ENCODE peak calls at places on chromosomes 12 and 14, in ten cellular contexts. One of them, this sample, is unnamed.
A peak's percentile ranks its signal among the peaks of the same experiment; 100 is the strongest.

GRCh38 chr14:97624985-97625384 is 827.8 kb downstream of the VRK1 start:
- DNase-seq in right atrium auricular region: no peak
- DNase-seq in cardiac muscle cell: no peak
- DNase-seq in lower lobe of right lung: no peak
- DNase-seq in fibroblast of lung: no peak
- DNase-seq in HCT116: no peak
- DNase-seq in left lung: no peak
- DNase-seq in breast epithelium: no peak
- DNase-seq in endodermal cell: no peak
- DNase-seq in spleen: no peak
- DNase-seq in this sample: no peak

GRCh38 chr14:24941719-24942118 is 108.2 kb downstream of the STXBP6 start:
- DNase-seq in HCT116: no peak
- DNase-seq in cardiac muscle cell: no peak
- DNase-seq in lower lobe of right lung: peak; percentile 44
- DNase-seq in right atrium auricular region: no peak
- DNase-seq in breast epithelium: no peak
- DNase-seq in endodermal cell: no peak
- DNase-seq in fibroblast of lung: no peak
- DNase-seq in left lung: no peak
- DNase-seq in spleen: no peak
- DNase-seq in this sample: peak; percentile 72

GRCh38 chr14:23751591-23751990 is 115.4 kb downstream of the DHRS2 start:
- DNase-seq in HCT116: no peak
- DNase-seq in spleen: no peak
- DNase-seq in left lung: no peak
- DNase-seq in right atrium auricular region: no peak
- DNase-seq in breast epithelium: no peak
- DNase-seq in cardiac muscle cell: no peak
- DNase-seq in lower lobe of right lung: no peak
- DNase-seq in endodermal cell: no peak
- DNase-seq in fibroblast of lung: peak; percentile 1
- DNase-seq in this sample: no peak

GRCh38 chr14:24377660-24378059 is 9.7 kb downstream of the NFATC4 start:
- DNase-seq in right atrium auricular region: no peak
- DNase-seq in fibroblast of lung: no peak
- DNase-seq in breast epithelium: peak; percentile 48
- DNase-seq in lower lobe of right lung: no peak
- DNase-seq in spleen: no peak
- DNase-seq in cardiac muscle cell: no peak
- DNase-seq in HCT116: no peak
- DNase-seq in endodermal cell: peak; percentile 55
- DNase-seq in left lung: peak; percentile 59
- DNase-seq in this sample: peak; percentile 40

GRCh38 chr12:82326905-82327503 is 31.2 kb downstream of the CCDC59 start:
- DNase-seq in right atrium auricular region: no peak
- DNase-seq in spleen: no peak
- DNase-seq in left lung: no peak
- DNase-seq in endodermal cell: no peak
- DNase-seq in HCT116: peak; percentile 19
- DNase-seq in lower lobe of right lung: no peak
- DNase-seq in cardiac muscle cell: peak; percentile 45
- DNase-seq in breast epithelium: no peak
- DNase-seq in fibroblast of lung: peak; percentile 13
- DNase-seq in this sample: no peak

GRCh38 chr14:65866906-65867305 is 454.4 kb downstream of the FUT8 start:
- DNase-seq in cardiac muscle cell: peak; percentile 16
- DNase-seq in spleen: no peak
- DNase-seq in HCT116: no peak
- DNase-seq in fibroblast of lung: no peak
- DNase-seq in breast epithelium: no peak
- DNase-seq in left lung: no peak
- DNase-seq in lower lobe of right lung: no peak
- DNase-seq in right atrium auricular region: no peak
- DNase-seq in endodermal cell: no peak
- DNase-seq in this sample: peak; percentile 10

GRCh38 chr12:75209782-75210138 is at the start of gene KCNC2:
- DNase-seq in right atrium auricular region: no peak
- DNase-seq in breast epithelium: no peak
- DNase-seq in lower lobe of right lung: no peak
- DNase-seq in HCT116: no peak
- DNase-seq in endodermal cell: no peak
- DNase-seq in left lung: no peak
- DNase-seq in spleen: no peak
- DNase-seq in fibroblast of lung: no peak
- DNase-seq in cardiac muscle cell: no peak
- DNase-seq in this sample: no peak

GRCh38 chr12:74538491-74539258 is 1.0 kb downstream of the ATXN7L3B start:
- DNase-seq in spleen: peak; percentile 82
- DNase-seq in fibroblast of lung: peak; percentile 11
- DNase-seq in cardiac muscle cell: peak; percentile 8
- DNase-seq in lower lobe of right lung: no peak
- DNase-seq in endodermal cell: no peak
- DNase-seq in left lung: no peak
- DNase-seq in HCT116: no peak
- DNase-seq in right atrium auricular region: no peak
- DNase-seq in breast epithelium: no peak
- DNase-seq in this sample: no peak

GRCh38 chr12:123949118-123949774 is 23.4 kb downstream of the CCDC92 start:
- DNase-seq in spleen: no peak
- DNase-seq in left lung: no peak
- DNase-seq in cardiac muscle cell: no peak
- DNase-seq in fibroblast of lung: peak; percentile 12
- DNase-seq in lower lobe of right lung: no peak
- DNase-seq in breast epithelium: no peak
- DNase-seq in HCT116: no peak
- DNase-seq in right atrium auricular region: no peak
- DNase-seq in endodermal cell: no peak
- DNase-seq in this sample: no peak

GRCh38 chr14:68626386-68626785 is 166.5 kb downstream of the ZFP36L1 start:
- DNase-seq in fibroblast of lung: no peak
- DNase-seq in left lung: no peak
- DNase-seq in HCT116: no peak
- DNase-seq in breast epithelium: no peak
- DNase-seq in right atrium auricular region: no peak
- DNase-seq in cardiac muscle cell: no peak
- DNase-seq in spleen: no peak
- DNase-seq in lower lobe of right lung: no peak
- DNase-seq in endodermal cell: peak; percentile 15
- DNase-seq in this sample: no peak

GRCh38 chr12:67161322-67161918 is 107.7 kb upstream of the CAND1 start:
- DNase-seq in cardiac muscle cell: peak; percentile 53
- DNase-seq in right atrium auricular region: no peak
- DNase-seq in endodermal cell: peak; percentile 82
- DNase-seq in left lung: no peak
- DNase-seq in lower lobe of right lung: no peak
- DNase-seq in spleen: no peak
- DNase-seq in HCT116: no peak
- DNase-seq in breast epithelium: no peak
- DNase-seq in fibroblast of lung: peak; percentile 29
- DNase-seq in this sample: no peak

GRCh38 chr14:78970677-78971076 is 800.5 kb downstream of the NRXN3 start:
- DNase-seq in HCT116: no peak
- DNase-seq in spleen: no peak
- DNase-seq in right atrium auricular region: no peak
- DNase-seq in endodermal cell: no peak
- DNase-seq in cardiac muscle cell: no peak
- DNase-seq in fibroblast of lung: peak; percentile 57
- DNase-seq in lower lobe of right lung: no peak
- DNase-seq in left lung: no peak
- DNase-seq in breast epithelium: no peak
- DNase-seq in this sample: no peak

GRCh38 chr12:108305520-108305919 is 33.6 kb downstream of the CMKLR1 start:
- DNase-seq in breast epithelium: peak; percentile 91
- DNase-seq in endodermal cell: no peak
- DNase-seq in cardiac muscle cell: peak; percentile 86
- DNase-seq in left lung: peak; percentile 87
- DNase-seq in fibroblast of lung: peak; percentile 88
- DNase-seq in right atrium auricular region: peak; percentile 95
- DNase-seq in lower lobe of right lung: peak; percentile 83
- DNase-seq in spleen: peak; percentile 80
- DNase-seq in HCT116: no peak
- DNase-seq in this sample: peak; percentile 75

GRCh38 chr14:100761481-100761880 is 34.8 kb downstream of the DLK1 start:
- DNase-seq in HCT116: peak; percentile 40
- DNase-seq in fibroblast of lung: peak; percentile 92
- DNase-seq in spleen: no peak
- DNase-seq in right atrium auricular region: no peak
- DNase-seq in left lung: no peak
- DNase-seq in lower lobe of right lung: no peak
- DNase-seq in endodermal cell: no peak
- DNase-seq in cardiac muscle cell: peak; percentile 60
- DNase-seq in breast epithelium: no peak
- DNase-seq in this sample: no peak

DNA sequence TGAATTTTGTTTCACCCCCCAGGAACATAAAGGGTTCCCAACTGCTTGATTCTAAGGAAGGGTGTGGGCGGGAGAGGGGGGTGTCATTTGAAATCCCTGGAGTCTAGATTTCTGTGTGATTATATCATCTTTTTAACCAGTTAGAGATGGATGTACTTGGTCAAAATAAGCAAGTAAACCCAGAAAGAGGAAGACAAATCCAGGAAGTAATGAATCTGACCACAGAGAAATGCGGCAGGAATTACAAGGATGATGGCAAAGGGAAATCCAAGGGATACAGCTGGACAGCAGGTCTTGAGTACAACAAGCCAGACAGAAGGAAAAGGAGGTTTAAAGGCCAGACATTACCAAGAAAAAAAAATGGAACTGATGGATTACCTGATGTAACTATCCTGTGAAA is 38.9 kb downstream of the DMAC2L start:
- DNase-seq in breast epithelium: no peak
- DNase-seq in lower lobe of right lung: no peak
- DNase-seq in left lung: no peak
- DNase-seq in HCT116: no peak
- DNase-seq in spleen: no peak
- DNase-seq in endodermal cell: no peak
- DNase-seq in fibroblast of lung: peak; percentile 79
- DNase-seq in cardiac muscle cell: no peak
- DNase-seq in right atrium auricular region: no peak
- DNase-seq in this sample: no peak
- TF ChIP-seq CTCF in breast epithelium: no peak
- TF ChIP-seq CTCF in lower lobe of right lung: no peak
- TF ChIP-seq CTCF in left lung: no peak
- TF ChIP-seq CTCF in HCT116: no peak
- TF ChIP-seq CTCF in spleen: no peak
- TF ChIP-seq CTCF in endodermal cell: no peak
- TF ChIP-seq CTCF in fibroblast of lung: no peak
- TF ChIP-seq CTCF in cardiac muscle cell: no peak
- TF ChIP-seq CTCF in right atrium auricular region: no peak
- TF ChIP-seq CTCF in this sample: no peak

DNA sequence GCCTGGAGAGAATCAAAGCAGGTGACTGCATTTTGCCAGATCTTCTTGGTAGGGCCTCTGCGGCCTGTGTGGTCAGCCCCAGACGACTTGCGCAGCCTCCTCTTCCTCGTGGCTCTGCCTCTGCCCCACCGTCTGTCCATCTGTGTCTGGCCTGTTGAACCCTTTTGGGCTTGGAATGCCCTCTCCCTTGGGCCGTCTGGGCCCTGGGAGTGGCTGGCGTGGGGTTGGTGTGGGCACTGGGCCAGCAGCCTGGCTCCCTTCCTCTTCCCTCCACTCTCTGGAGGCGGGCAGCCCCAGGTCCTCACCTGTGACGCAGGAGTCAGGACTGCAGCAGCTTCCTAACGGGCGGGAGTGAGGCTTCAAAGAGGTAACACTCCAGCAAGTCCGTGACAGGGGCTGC is 9.7 kb upstream of the CCDC197 start:
- DNase-seq in cardiac muscle cell: no peak
- DNase-seq in left lung: no peak
- DNase-seq in spleen: no peak
- DNase-seq in breast epithelium: no peak
- DNase-seq in HCT116: no peak
- DNase-seq in lower lobe of right lung: no peak
- DNase-seq in endodermal cell: no peak
- DNase-seq in right atrium auricular region: no peak
- DNase-seq in fibroblast of lung: no peak
- DNase-seq in this sample: no peak
- H3K4me1 ChIP-seq in cardiac muscle cell: peaks cover 35% of the 10 kb centered on the region
- H3K4me1 ChIP-seq in left lung: no peaks in the 10 kb centered on the region
- H3K4me1 ChIP-seq in spleen: no peaks in the 10 kb centered on the region
- H3K4me1 ChIP-seq in breast epithelium: no peaks in the 10 kb centered on the region
- H3K4me1 ChIP-seq in HCT116: peaks cover 15% of the 10 kb centered on the region
- H3K4me1 ChIP-seq in lower lobe of right lung: no peaks in the 10 kb centered on the region
- H3K4me1 ChIP-seq in endodermal cell: peaks cover 11% of the 10 kb centered on the region
- H3K4me1 ChIP-seq in right atrium auricular region: no peaks in the 10 kb centered on the region
- H3K4me1 ChIP-seq in fibroblast of lung: peaks cover 4% of the 10 kb centered on the region
- H3K4me1 ChIP-seq in this sample: no peaks in the 10 kb centered on the region

DNA sequence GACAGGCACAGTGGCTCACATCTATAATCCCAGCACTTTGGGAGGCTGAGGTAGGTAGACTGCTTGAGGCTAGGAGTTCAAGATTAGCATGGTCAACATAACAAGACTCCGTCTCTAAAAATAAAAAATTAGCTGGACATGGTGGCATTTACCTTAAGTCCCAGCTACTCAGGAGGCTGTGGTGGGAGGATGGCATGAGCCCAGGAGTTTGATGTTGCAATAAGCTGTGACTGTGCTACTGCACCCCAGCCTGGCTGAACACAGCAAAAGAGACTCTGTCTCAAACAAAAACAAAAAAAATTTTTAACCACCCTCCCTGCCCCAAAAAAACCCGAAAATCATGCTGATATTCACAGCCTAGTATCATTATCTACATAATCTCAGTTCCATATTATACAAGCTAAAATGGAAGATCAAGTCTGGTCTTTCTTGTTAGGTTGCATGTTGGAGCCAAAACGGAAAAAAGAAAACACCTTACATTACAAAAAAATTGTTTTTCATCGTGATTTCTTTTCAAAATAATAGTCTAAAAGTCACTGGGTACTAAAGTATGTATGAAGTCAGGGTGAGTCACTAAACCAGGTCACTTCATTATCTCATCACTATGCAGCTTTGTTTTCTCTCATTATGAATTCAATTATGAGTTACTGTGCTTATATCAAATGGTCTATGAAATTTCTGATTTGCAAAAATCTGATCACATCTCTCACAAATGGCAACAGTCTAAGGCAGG is 13.8 kb downstream of the GXYLT1 start:
- DNase-seq in right atrium auricular region: peak; percentile 70
- DNase-seq in spleen: no peak
- DNase-seq in fibroblast of lung: peak; percentile 84
- DNase-seq in endodermal cell: no peak
- DNase-seq in HCT116: no peak
- DNase-seq in left lung: no peak
- DNase-seq in breast epithelium: peak; percentile 50
- DNase-seq in cardiac muscle cell: peak; percentile 70
- DNase-seq in lower lobe of right lung: no peak
- DNase-seq in this sample: no peak
- H3K4me3 ChIP-seq in right atrium auricular region: no peak overlapping the region
- H3K4me3 ChIP-seq in spleen: no peak overlapping the region
- H3K4me3 ChIP-seq in fibroblast of lung: no peak overlapping the region
- H3K4me3 ChIP-seq in endodermal cell: no peak overlapping the region
- H3K4me3 ChIP-seq in HCT116: no peak overlapping the region
- H3K4me3 ChIP-seq in left lung: no peak overlapping the region
- H3K4me3 ChIP-seq in breast epithelium: no peak overlapping the region
- H3K4me3 ChIP-seq in cardiac muscle cell: no peak overlapping the region
- H3K4me3 ChIP-seq in lower lobe of right lung: no peak overlapping the region
- H3K4me3 ChIP-seq in this sample: no peak overlapping the region

DNA sequence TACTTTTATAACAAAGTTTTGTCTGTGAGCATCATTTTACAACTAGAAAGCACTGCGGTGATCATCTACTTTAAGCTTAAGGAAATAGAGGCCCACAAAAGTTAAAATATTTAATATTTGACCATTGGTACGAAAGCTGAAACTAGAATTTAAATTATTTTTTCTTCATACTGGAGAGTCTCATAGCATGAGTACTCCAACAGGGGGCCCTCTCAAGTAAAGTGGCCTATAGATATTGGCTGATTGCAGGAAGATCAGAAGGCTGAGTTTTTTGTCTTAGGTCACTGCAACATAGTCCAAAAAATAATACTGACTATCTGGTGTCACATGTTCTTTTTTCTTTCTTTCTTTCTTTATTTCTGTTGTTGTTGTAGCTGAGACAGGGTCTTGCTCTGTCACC is 75.3 kb upstream of the ZDHHC17 start:
- DNase-seq in cardiac muscle cell: no peak
- DNase-seq in spleen: no peak
- DNase-seq in lower lobe of right lung: no peak
- DNase-seq in fibroblast of lung: no peak
- DNase-seq in right atrium auricular region: no peak
- DNase-seq in breast epithelium: no peak
- DNase-seq in HCT116: no peak
- DNase-seq in endodermal cell: no peak
- DNase-seq in left lung: no peak
- DNase-seq in this sample: no peak
- TF ChIP-seq CTCF in cardiac muscle cell: peak; percentile 33
- TF ChIP-seq CTCF in spleen: no peak
- TF ChIP-seq CTCF in lower lobe of right lung: peak; percentile 22
- TF ChIP-seq CTCF in fibroblast of lung: peak; percentile 38
- TF ChIP-seq CTCF in right atrium auricular region: no peak
- TF ChIP-seq CTCF in breast epithelium: no peak
- TF ChIP-seq CTCF in HCT116: peak; percentile 46
- TF ChIP-seq CTCF in endodermal cell: peak; percentile 77
- TF ChIP-seq CTCF in left lung: no peak
- TF ChIP-seq CTCF in this sample: no peak

This sample was measured in mucosa of descending colon.